ENCODE peak calls at places on chromosomes 11 and 22, in five cellular contexts. K is colonic mucosa, P is fibroblast of villous mesenchyme, J is GM12865, F is cardiac fibroblast. I is an unnamed sample.

GRCh38 chr11:3796346-3796745 is 1.0 kb downstream of the NUP98 start:
- DNase-seq in F (no peak), J (no peak), K (no peak), P (no peak), I (no peak)

GRCh38 chr22:19807914-19808872 is 46.5 kb downstream of the GNB1L start:
- DNase-seq in K (no peak), F (no peak), P (no peak), J (no peak), I (no peak)

GRCh38 chr11:107669156-107669740 is 42.6 kb downstream of the SLN start:
- DNase-seq in K (no peak), F (no peak), P (peak; percentile 28), J (no peak), I (no peak)

GRCh38 chr11:65559951-65560537 is 1.9 kb upstream of the LTBP3 start:
- DNase-seq in K (peak; percentile 63), F (peak; percentile 59), J (no peak), P (peak; percentile 23), I (peak; percentile 37)

GRCh38 chr11:124276081-124276480 is 19.9 kb downstream of the OR8G5 start:
- DNase-seq in J (no peak), P (peak; percentile 90), K (no peak), F (peak; percentile 82), I (peak; percentile 1)

GRCh38 chr11:47466701-47467250 is 17.8 kb upstream of the RAPSN start:
- DNase-seq in F (peak; percentile 33), K (peak; percentile 43), J (no peak), P (no peak), I (peak; percentile 18)

GRCh38 chr22:41197808-41198585 is 7.1 kb upstream of the L3MBTL2 start:
- DNase-seq in K (peak; percentile 77), P (peak; percentile 35), J (no peak), F (peak; percentile 47), I (no peak)

GRCh38 chr11:74449369-74449931 is 17.9 kb downstream of the KCNE3 start:
- DNase-seq in F (peak; percentile 92), P (peak; percentile 78), J (peak; percentile 68), K (peak; percentile 63), I (peak; percentile 82)

GRCh38 chr11:9772218-9772617 is 108.3 kb downstream of the SWAP70 start:
- DNase-seq in J (no peak), F (no peak), P (no peak), K (no peak), I (no peak)

DNA sequence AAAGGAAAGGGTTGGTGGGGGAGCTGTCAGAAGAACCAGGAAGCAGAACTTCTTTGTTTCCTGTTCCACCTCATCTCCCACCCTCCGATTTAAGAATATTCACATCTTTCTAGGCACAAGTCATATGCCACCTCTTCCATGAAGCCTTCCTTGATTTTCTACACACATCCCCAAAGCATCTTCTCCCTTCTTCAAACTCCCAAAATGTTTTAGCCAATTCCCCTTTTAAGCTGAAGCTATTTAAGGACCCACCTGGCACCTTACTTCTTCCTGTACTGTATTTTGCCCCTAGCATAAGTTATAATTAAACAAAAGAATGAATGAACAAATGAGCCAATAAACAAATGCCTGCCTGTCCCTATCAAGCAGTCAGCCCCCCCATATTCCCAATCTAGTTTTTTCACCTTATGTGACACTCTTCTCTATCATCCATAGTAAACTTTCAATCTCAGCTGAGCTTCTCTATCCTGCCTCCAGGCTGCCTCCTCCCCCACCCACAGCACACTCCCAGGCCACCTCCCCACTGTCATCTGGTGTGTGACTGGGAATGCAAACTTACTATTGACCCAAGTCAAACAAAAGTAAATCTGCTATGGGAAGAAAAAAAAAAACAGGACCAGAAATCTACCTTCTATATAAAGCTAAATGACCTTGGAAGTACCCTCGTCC is 3.9 kb downstream of the TNKS1BP1 start:
- DNase-seq in J (no peak), P (peak; percentile 29), K (peak; percentile 69), F (no peak), I (no peak)
- H3K4me3 ChIP-seq in J (no peak overlapping the region), P (peak overlapping the region; percentile 85), K (no peak overlapping the region), F (no peak overlapping the region), I (peak overlapping the region; percentile 74)

DNA sequence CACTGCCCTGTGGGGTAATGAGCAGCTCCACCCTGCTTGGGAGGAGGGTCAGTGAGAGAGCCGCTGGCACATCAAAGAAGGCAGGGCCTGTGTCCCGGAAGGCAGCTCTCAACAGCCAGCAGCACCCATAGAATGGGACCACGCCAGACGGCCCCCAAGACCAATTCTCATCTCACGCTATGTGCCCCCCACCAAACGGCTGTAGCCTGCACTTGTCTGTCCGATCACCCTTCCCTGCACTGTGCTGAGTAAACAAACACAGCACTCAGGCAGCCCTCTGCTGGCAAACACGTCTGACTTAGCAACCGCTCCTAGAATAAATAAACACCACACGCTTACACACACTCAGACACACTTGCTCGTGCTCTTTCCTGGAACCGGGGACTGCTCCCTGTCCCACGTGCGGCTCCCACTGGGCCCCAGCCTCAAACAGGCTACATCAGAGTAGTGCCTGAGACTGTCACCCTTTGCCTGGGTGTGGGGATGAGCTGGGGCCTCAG is 53.2 kb upstream of the CDON start:
- DNase-seq in P (peak; percentile 84), J (no peak), F (peak; percentile 44), K (peak; percentile 72), I (peak; percentile 91)
- TF ChIP-seq CTCF in P (peak; percentile 35), J (no peak), F (no peak), K (no peak), I (peak; percentile 46)

GRCh38 chr22:39077513-39077840 is 402 bp downstream of the APOBEC3G start:
- DNase-seq in F (no peak), K (no peak), J (no peak), P (no peak), I (no peak)
- H3K4me3 ChIP-seq in F (peak overlapping the region; percentile 55), K (peak overlapping the region; percentile 39), J (peak overlapping the region; percentile 98), P (peak overlapping the region; percentile 71), I (peak overlapping the region; percentile 64)

DNA sequence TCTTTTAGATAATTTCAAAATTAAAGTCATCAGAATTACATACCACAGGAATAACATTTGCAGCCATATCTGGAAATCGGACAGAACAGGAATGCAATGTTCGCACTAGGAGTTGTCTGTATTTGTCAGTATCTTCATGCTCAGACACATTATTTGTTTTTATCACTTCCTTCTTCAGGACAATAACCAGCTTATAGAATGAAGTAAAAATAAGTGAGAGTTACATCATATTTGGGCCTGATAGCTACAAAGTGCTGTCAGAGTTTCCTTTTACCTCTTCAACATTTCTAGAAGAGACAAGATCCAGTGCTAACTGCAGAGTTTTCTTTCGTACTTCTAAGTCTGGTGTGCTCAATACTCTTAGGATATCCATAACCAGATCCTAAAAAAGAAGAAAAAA is 18.9 kb downstream of the COPB1 start:
- DNase-seq in J (no peak), F (no peak), K (no peak), P (no peak), I (peak; percentile 17)
- TF ChIP-seq CTCF in J (no peak), F (no peak), K (no peak), P (no peak), I (no peak)

DNA sequence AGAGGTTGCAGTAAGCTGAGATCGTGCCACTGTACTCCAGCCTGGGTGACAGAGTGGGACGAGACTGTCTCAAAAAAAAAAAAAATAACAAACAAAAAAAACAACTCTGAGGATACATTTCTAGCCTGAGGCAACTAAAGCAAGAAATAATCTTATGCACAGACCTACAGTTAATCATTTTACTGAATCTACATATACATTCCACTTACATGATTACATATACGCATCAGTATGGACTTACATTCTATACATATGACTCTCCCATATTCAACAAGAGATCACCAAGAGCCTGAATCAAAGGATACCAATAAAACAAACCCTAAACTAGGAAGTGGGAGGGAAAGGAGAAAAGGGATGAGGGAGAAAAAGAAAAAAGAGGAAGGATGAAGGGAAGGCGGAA is 1.1 kb downstream of the ALG8 start:
- DNase-seq in K (no peak), J (no peak), P (no peak), F (no peak), I (no peak)
- H3K4me3 ChIP-seq in K (peak overlapping the region; percentile 69), J (peak overlapping the region; percentile 76), P (no peak overlapping the region), F (no peak overlapping the region), I (peak overlapping the region; percentile 94)

DNA sequence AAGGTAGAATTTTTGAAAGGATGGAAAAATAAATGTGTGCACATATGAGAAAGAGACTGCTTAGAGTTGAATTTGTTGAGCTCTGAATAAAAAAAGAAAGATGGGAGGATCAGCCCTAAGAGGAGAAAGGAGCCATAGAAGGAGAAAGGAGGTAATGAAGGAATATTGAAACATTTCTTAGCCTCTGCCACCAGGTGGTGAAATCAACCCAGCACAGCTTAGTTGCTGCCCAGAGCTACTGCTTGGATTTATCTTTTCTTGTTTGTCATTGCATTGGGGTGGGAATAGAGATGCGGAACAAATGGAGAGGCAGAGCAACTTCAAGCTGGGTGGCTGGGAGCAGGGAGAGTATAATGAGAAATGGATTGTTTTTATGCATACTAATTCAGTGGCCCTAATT is 80.4 kb downstream of the SERGEF start:
- DNase-seq in J (no peak), F (no peak), K (no peak), P (no peak), I (no peak)
- TF ChIP-seq CTCF in J (peak; percentile 3), F (no peak), K (no peak), P (no peak), I (no peak)

DNA sequence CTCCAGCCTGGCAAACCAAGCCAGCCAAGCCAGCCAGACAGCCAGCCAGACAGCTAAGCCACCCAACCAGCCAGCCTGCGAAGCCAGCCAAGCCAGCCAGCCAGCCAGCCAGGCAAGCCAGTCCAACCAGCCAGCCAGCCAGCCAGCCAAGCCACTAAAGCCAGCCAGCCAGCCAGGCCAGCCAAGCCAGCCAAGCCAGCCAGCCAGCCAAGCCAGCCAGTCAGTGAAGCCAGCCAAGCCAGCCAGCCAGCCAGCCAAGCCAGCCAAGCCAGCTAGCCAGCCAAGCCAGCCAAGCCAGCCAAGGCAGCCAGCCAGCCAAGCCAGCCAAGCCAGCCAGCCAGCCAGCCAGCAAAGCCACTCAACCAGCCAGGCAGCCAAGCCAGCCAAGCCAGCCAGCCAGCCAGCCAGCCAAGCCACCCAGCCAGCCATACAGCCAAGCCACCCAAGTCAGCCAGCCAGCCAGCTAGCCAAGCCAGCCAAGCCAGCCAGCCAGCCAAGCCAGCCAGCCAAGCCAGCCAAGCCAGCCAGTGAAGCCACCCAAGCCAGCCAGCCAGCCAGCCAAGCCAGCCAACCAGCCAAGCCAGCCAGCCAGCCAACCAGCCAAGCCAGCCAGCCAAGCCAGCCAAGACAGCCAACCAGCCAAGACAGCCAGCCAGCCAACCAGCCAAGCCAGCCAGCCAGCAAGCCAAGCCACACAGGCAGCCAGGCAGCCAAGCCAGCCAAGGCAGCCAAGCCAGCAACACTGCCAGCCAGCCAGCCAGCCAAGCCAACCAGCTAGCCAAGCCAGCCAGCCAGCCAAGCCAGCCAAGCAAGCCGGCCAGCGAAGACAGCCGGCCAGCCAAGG is 29.7 kb downstream of the CCT8L2 start:
- DNase-seq in K (no peak), J (no peak), P (no peak), F (no peak), I (no peak)
- H3K4me3 ChIP-seq in K (no peak overlapping the region), J (no peak overlapping the region), P (no peak overlapping the region), F (no peak overlapping the region), I (no peak overlapping the region)